ENCODE peak calls at places on chromosomes 13 and 19, in ten cellular contexts. J is HL-60, L is H1, W is lower leg skin, S is body of pancreas, T is astrocyte of the spinal cord, Y is epithelial cell of esophagus, R is natural killer cell, Z is spleen, U is cardiac fibroblast. A is an unnamed sample.

GRCh38 chr13:37023871-37024270 is 23.3 kb downstream of the EXOSC8 start:
- DNase-seq in J (no peak), L (no peak), W (no peak), S (no peak), T (peak), Y (peak), R (no peak), Z (no peak), U (peak), A (no peak)

GRCh38 chr13:110240943-110241342 is 66.0 kb downstream of the COL4A1 start:
- DNase-seq in J (no peak), L (no peak), W (no peak), S (no peak), T (no peak), Y (no peak), R (no peak), Z (no peak), U (no peak), A (no peak)

GRCh38 chr13:100497394-100497793 is 91.2 kb downstream of the GGACT start:
- DNase-seq in J (no peak), L (no peak), W (no peak), S (no peak), T (peak), Y (no peak), R (no peak), Z (no peak), U (peak), A (no peak)

GRCh38 chr19:49683814-49684250 is 5.6 kb upstream of the ADM5 start:
- DNase-seq in J (no peak), L (no peak), W (no peak), S (no peak), T (no peak), Y (no peak), R (no peak), Z (no peak), U (no peak), A (no peak)

GRCh38 chr13:40207110-40207478 is 459.3 kb downstream of the FOXO1 start:
- DNase-seq in J (peak), L (no peak), W (no peak), S (no peak), T (no peak), Y (no peak), R (no peak), Z (no peak), U (no peak), A (peak)

GRCh38 chr13:23986619-23987018 is 89.3 kb upstream of the C1QTNF9B start:
- DNase-seq in J (no peak), L (no peak), W (no peak), S (no peak), T (peak), Y (no peak), R (no peak), Z (no peak), U (peak), A (no peak)

GRCh38 chr19:2648528-2648937 is 54.0 kb downstream of the GNG7 start:
- DNase-seq in J (peak), L (peak), W (peak), S (peak), T (peak), Y (peak), R (peak), Z (peak), U (peak), A (peak)

GRCh38 chr19:29841209-29841558 is 29.4 kb downstream of the CCNE1 start:
- DNase-seq in J (no peak), L (no peak), W (no peak), S (no peak), T (no peak), Y (no peak), R (no peak), Z (no peak), U (no peak), A (no peak)

GRCh38 chr19:37977992-37978391 is 71.0 kb downstream of the SIPA1L3 start:
- DNase-seq in J (no peak), L (no peak), W (no peak), S (no peak), T (peak), Y (peak), R (no peak), Z (no peak), U (peak), A (peak)

GRCh38 chr19:3642987-3643386 is 16.4 kb upstream of the CACTIN start:
- DNase-seq in J (no peak), L (no peak), W (no peak), S (no peak), T (no peak), Y (peak), R (no peak), Z (no peak), U (no peak), A (no peak)

GRCh38 chr19:45110811-45111210 is 17.8 kb downstream of the PPP1R37 start:
- DNase-seq in J (no peak), L (no peak), W (no peak), S (no peak), T (no peak), Y (no peak), R (no peak), Z (no peak), U (no peak), A (peak)

GRCh38 chr19:7199613-7200533 is 94.3 kb downstream of the INSR start:
- DNase-seq in J (no peak), L (no peak), W (no peak), S (peak), T (no peak), Y (no peak), R (no peak), Z (no peak), U (peak), A (no peak)

GRCh38 chr13:66558511-66558910 is 671.6 kb downstream of the PCDH9 start:
- DNase-seq in J (peak), L (no peak), W (no peak), S (no peak), T (peak), Y (no peak), R (no peak), Z (no peak), U (peak), A (no peak)

GRCh38 chr19:6660930-6661329 is 9.0 kb downstream of the TNFSF14 start:
- DNase-seq in J (no peak), L (no peak), W (no peak), S (peak), T (no peak), Y (no peak), R (no peak), Z (no peak), U (no peak), A (no peak)

GRCh38 chr13:77219401-77219800 is 107.5 kb downstream of the MYCBP2 start:
- DNase-seq in J (peak), L (no peak), W (no peak), S (no peak), T (no peak), Y (no peak), R (no peak), Z (no peak), U (no peak), A (no peak)

GRCh38 chr13:113468461-113469147 is 15.3 kb upstream of the ADPRHL1 start:
- DNase-seq in J (no peak), L (no peak), W (no peak), S (no peak), T (no peak), Y (no peak), R (no peak), Z (no peak), U (no peak), A (no peak)

GRCh38 chr19:5951338-5951861 is 26.5 kb downstream of the RANBP3 start:
- DNase-seq in J (peak), L (no peak), W (no peak), S (no peak), T (no peak), Y (no peak), R (no peak), Z (peak), U (no peak), A (peak)

GRCh38 chr13:30493670-30494381 is 28.1 kb upstream of the HMGB1 start:
- DNase-seq in J (no peak), L (no peak), W (no peak), S (no peak), T (no peak), Y (no peak), R (no peak), Z (no peak), U (no peak), A (no peak)

GRCh38 chr13:107650081-107650701 is 565.1 kb downstream of the LIG4 start:
- DNase-seq in J (peak), L (peak), W (no peak), S (peak), T (peak), Y (peak), R (peak), Z (peak), U (peak), A (peak)

GRCh38 chr13:41694902-41695301 is 237.6 kb downstream of the RGCC start:
- DNase-seq in J (no peak), L (no peak), W (peak), S (peak), T (peak), Y (peak), R (no peak), Z (no peak), U (peak), A (peak)

GRCh38 chr19:13119654-13120053 is 1.6 kb downstream of the NACC1 start:
- DNase-seq in J (no peak), L (no peak), W (no peak), S (no peak), T (no peak), Y (no peak), R (no peak), Z (no peak), U (peak), A (no peak)

GRCh38 chr19:13116282-13117175 is at the start of gene TRMT1:
- DNase-seq in J (peak), L (peak), W (peak), S (peak), T (peak), Y (peak), R (peak), Z (peak), U (peak), A (peak)

GRCh38 chr19:13117176-13117771 is 734 bp upstream of the TRMT1 start:
- DNase-seq in J (no peak), L (no peak), W (no peak), S (no peak), T (no peak), Y (peak), R (no peak), Z (no peak), U (no peak), A (no peak)

GRCh38 chr19:13118424-13119193 is 545 bp downstream of the NACC1 start:
- DNase-seq in J (peak), L (peak), W (no peak), S (no peak), T (peak), Y (peak), R (no peak), Z (peak), U (no peak), A (peak)

DNA sequence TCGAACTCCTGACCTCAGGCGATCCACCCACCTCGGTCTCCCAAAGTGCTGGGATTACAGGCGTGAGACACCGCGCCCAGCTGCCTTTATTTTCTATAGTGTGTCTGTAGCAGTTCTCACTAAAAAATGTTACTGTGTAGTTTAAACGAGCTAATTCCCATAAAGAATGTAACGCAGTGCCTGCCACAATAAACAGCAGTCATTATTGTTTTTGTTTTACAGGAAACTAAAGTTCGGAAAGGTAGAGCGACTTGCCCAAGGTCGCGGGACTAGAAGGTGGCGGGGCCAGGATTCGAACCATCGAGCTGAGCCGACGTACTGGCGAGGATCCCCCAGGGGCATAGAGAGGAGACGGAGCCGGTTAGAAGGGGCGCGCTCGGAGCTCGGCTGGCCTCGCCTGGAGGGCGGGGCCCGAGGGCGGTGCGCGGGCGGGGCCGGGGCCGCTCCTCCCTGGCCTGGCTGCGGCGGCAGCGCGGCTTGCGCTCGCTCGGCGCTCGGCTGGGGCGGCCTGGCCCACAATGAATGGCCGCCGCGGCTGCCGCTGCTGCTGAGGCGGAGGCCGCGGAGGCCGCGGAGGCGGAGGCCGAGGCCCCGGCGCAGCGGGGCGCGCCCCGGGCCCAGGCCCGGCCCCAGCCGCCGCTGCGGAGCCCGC is at the start of gene NACC1:
- DNase-seq in J (peak), L (peak), W (peak), S (peak), T (peak), Y (peak), R (peak), Z (peak), U (peak), A (peak)
- TF ChIP-seq CTCF in J (no peak), L (no peak), W (no peak), S (no peak), T (no peak), Y (no peak), R (no peak), Z (no peak), U (no peak), A (no peak)

DNA sequence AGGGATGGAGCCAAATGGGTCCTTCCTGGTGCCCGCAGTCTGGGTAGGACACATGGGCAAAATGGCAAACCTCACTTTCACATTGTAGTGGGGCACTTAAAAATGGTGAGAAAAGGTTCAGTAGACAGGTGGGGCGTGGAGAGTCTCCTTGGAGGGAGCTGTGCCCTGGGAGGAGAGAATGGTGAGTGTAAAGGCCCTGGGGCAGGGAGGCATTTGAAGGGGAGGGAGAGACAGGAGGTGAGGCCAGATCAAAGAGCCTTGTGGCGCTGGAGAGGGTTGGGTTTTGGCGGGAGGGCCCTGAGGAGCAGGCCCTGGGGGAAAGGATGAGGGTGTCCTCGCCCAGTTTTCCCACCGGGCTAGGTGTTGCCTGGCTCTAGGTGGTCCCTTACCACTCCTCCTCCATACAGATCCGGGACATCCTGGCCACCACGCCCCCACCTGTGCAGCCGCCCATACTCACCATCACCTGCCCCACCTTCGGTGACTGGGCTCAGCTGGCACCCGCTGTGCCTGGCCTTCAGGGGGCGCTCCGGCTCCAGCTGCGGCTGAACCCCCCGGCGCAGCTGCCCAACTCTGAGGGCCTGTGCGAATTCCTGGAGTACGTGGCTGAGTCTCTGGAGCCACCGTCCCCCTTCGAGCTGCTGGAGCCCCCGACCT is 6.3 kb downstream of the MAP1S start:
- DNase-seq in J (no peak), L (no peak), W (no peak), S (no peak), T (no peak), Y (no peak), R (no peak), Z (no peak), U (no peak), A (no peak)
- TF ChIP-seq CTCF in J (no peak), L (peak), W (no peak), S (no peak), T (peak), Y (peak), R (peak), Z (peak), U (peak), A (peak)

GRCh38 chr19:27393591-27393990 is 1819.4 kb downstream of the UQCRFS1 start:
- DNase-seq in J (no peak), L (no peak), W (no peak), S (no peak), T (no peak), Y (no peak), R (no peak), Z (no peak), U (no peak), A (no peak)
- TF ChIP-seq CTCF in J (no peak), L (no peak), W (no peak), S (no peak), T (no peak), Y (no peak), R (no peak), Z (no peak), U (no peak), A (no peak)

GRCh38 chr19:19758164-19758563 is 25.3 kb upstream of the ZNF14 start:
- DNase-seq in J (no peak), L (no peak), W (no peak), S (no peak), T (no peak), Y (no peak), R (no peak), Z (no peak), U (no peak), A (no peak)
- TF ChIP-seq CTCF in J (no peak), L (peak), W (no peak), S (no peak), T (no peak), Y (no peak), R (no peak), Z (no peak), U (no peak), A (no peak)

DNA sequence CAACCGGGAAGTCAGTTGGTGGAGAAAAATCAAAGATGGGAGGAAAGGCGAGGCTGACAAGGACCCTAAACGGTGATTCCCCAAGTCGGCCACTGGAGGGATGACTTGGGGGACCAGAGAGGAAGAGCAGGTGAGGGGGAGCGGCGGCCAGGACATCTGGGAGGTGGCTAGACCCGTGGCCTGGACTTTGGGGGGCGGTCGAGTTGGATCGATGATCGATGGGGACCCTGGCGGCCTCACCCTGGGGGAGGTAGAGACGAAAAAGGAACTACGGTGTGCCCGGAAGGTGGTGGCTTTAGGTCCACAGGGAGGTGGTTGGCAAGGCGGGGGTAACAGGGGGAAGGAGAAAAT is 7.6 kb upstream of the CIRBP start:
- DNase-seq in J (peak), L (no peak), W (no peak), S (no peak), T (no peak), Y (no peak), R (no peak), Z (no peak), U (no peak), A (no peak)
- TF ChIP-seq CTCF in J (no peak), L (peak), W (no peak), S (peak), T (no peak), Y (no peak), R (no peak), Z (no peak), U (peak), A (no peak)

GRCh38 chr13:70311175-70311574 is 202.9 kb upstream of the KLHL1 start:
- DNase-seq in J (no peak), L (no peak), W (no peak), S (no peak), T (no peak), Y (peak), R (no peak), Z (no peak), U (no peak), A (no peak)

DNA sequence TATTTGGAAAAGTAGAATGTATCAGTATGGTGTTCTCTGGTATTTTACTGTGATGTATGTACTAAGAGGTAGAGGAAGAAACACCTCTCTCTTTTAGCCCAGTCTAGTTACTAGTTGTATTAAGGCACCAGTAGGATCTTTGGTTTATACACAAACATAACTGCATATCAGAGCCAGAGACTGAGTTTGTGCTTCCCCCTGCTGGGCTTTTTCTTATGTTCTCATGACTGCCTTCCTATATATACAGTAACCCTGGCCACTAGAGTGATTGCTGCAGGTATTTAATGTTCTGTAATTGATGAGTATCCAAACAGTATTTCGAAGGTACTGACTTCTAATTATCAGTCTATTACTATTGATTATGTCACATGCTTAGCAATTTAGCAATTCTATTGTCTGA is 202.5 kb upstream of the KLHL1 start:
- DNase-seq in J (peak), L (no peak), W (no peak), S (no peak), T (peak), Y (peak), R (no peak), Z (no peak), U (no peak), A (peak)
- TF ChIP-seq CTCF in J (no peak), L (peak), W (no peak), S (peak), T (peak), Y (peak), R (no peak), Z (no peak), U (no peak), A (no peak)

A was measured in GM20000.